ENCODE peak calls at places on chromosomes 6 and 20, in seven cellular contexts. One of them, this sample, is unnamed.

GRCh38 chr20:53841741-53842140 is 228.7 kb downstream of the BCAS1 start:
- DNase-seq in T47D: no peak
- DNase-seq in GOT3: no peak
- DNase-seq in heart left ventricle: no peak
- DNase-seq in activated T-cell treated with anti-CD3 and anti-CD28 coated beads, Interleukin-2, amount 50 U/mL, for 48 hours: no peak
- DNase-seq in cardiac muscle cell: no peak
- DNase-seq in amygdala: no peak
- DNase-seq in this sample: no peak

GRCh38 chr6:158104696-158105095 is 63.4 kb downstream of the SERAC1 start:
- DNase-seq in cardiac muscle cell: no peak
- DNase-seq in T47D: no peak
- DNase-seq in activated T-cell treated with anti-CD3 and anti-CD28 coated beads, Interleukin-2, amount 50 U/mL, for 48 hours: no peak
- DNase-seq in amygdala: no peak
- DNase-seq in heart left ventricle: no peak
- DNase-seq in GOT3: no peak
- DNase-seq in this sample: no peak

GRCh38 chr20:46088409-46089075 is 1.2 kb downstream of the NCOA5 start:
- DNase-seq in heart left ventricle: no peak
- DNase-seq in GOT3: no peak
- DNase-seq in activated T-cell treated with anti-CD3 and anti-CD28 coated beads, Interleukin-2, amount 50 U/mL, for 48 hours: no peak
- DNase-seq in cardiac muscle cell: no peak
- DNase-seq in amygdala: no peak
- DNase-seq in T47D: peak; percentile 57
- DNase-seq in this sample: no peak

GRCh38 chr6:30789606-30790005 is 45.3 kb upstream of the IER3 start:
- DNase-seq in heart left ventricle: no peak
- DNase-seq in T47D: no peak
- DNase-seq in cardiac muscle cell: no peak
- DNase-seq in activated T-cell treated with anti-CD3 and anti-CD28 coated beads, Interleukin-2, amount 50 U/mL, for 48 hours: no peak
- DNase-seq in GOT3: no peak
- DNase-seq in amygdala: no peak
- DNase-seq in this sample: no peak

GRCh38 chr6:135540207-135540877 is 42.8 kb upstream of the AHI1 start:
- DNase-seq in activated T-cell treated with anti-CD3 and anti-CD28 coated beads, Interleukin-2, amount 50 U/mL, for 48 hours: no peak
- DNase-seq in amygdala: no peak
- DNase-seq in cardiac muscle cell: peak; percentile 2
- DNase-seq in T47D: peak; percentile 33
- DNase-seq in GOT3: no peak
- DNase-seq in heart left ventricle: no peak
- DNase-seq in this sample: no peak

GRCh38 chr6:82507112-82507511 is 143.5 kb downstream of the TPBG start:
- DNase-seq in activated T-cell treated with anti-CD3 and anti-CD28 coated beads, Interleukin-2, amount 50 U/mL, for 48 hours: no peak
- DNase-seq in GOT3: no peak
- DNase-seq in heart left ventricle: no peak
- DNase-seq in cardiac muscle cell: no peak
- DNase-seq in T47D: no peak
- DNase-seq in amygdala: no peak
- DNase-seq in this sample: no peak

GRCh38 chr6:151618717-151619116 is 124.9 kb downstream of the CCDC170 start:
- DNase-seq in T47D: no peak
- DNase-seq in amygdala: no peak
- DNase-seq in cardiac muscle cell: no peak
- DNase-seq in activated T-cell treated with anti-CD3 and anti-CD28 coated beads, Interleukin-2, amount 50 U/mL, for 48 hours: no peak
- DNase-seq in heart left ventricle: no peak
- DNase-seq in GOT3: no peak
- DNase-seq in this sample: no peak

GRCh38 chr20:32623667-32624157 is 38.6 kb upstream of the NOL4L start:
- DNase-seq in amygdala: no peak
- DNase-seq in cardiac muscle cell: peak; percentile 39
- DNase-seq in T47D: no peak
- DNase-seq in GOT3: no peak
- DNase-seq in heart left ventricle: no peak
- DNase-seq in activated T-cell treated with anti-CD3 and anti-CD28 coated beads, Interleukin-2, amount 50 U/mL, for 48 hours: no peak
- DNase-seq in this sample: no peak

GRCh38 chr6:83221886-83222479 is 28.8 kb downstream of the RWDD2A start:
- DNase-seq in activated T-cell treated with anti-CD3 and anti-CD28 coated beads, Interleukin-2, amount 50 U/mL, for 48 hours: no peak
- DNase-seq in heart left ventricle: no peak
- DNase-seq in amygdala: no peak
- DNase-seq in T47D: peak; percentile 58
- DNase-seq in cardiac muscle cell: peak; percentile 62
- DNase-seq in GOT3: no peak
- DNase-seq in this sample: no peak

GRCh38 chr6:107110200-107110599 is 5.1 kb downstream of the BEND3 start:
- DNase-seq in heart left ventricle: no peak
- DNase-seq in GOT3: no peak
- DNase-seq in activated T-cell treated with anti-CD3 and anti-CD28 coated beads, Interleukin-2, amount 50 U/mL, for 48 hours: no peak
- DNase-seq in cardiac muscle cell: no peak
- DNase-seq in amygdala: no peak
- DNase-seq in T47D: no peak
- DNase-seq in this sample: no peak